ENCODE peak calls at places on chromosomes 11 and 22, in eight cellular contexts. One of them, this sample, is unnamed.

GRCh38 chr11:108224366-108224765 is 1.5 kb downstream of the ATM start:
- DNase-seq in sigmoid colon: no peak
- DNase-seq in HepG2: no peak
- DNase-seq in transverse colon: no peak
- DNase-seq in suprapubic skin: no peak
- DNase-seq in upper lobe of left lung: no peak
- DNase-seq in K562: no peak
- DNase-seq in esophagus muscularis mucosa: no peak
- DNase-seq in this sample: no peak

GRCh38 chr11:134181707-134182106 is 42.1 kb downstream of the NCAPD3 start:
- DNase-seq in sigmoid colon: no peak
- DNase-seq in HepG2: no peak
- DNase-seq in transverse colon: no peak
- DNase-seq in suprapubic skin: no peak
- DNase-seq in upper lobe of left lung: no peak
- DNase-seq in K562: no peak
- DNase-seq in esophagus muscularis mucosa: no peak
- DNase-seq in this sample: no peak

GRCh38 chr11:74447720-74448119 is 19.6 kb downstream of the KCNE3 start:
- DNase-seq in sigmoid colon: no peak
- DNase-seq in HepG2: no peak
- DNase-seq in transverse colon: no peak
- DNase-seq in suprapubic skin: no peak
- DNase-seq in upper lobe of left lung: no peak
- DNase-seq in K562: no peak
- DNase-seq in esophagus muscularis mucosa: no peak
- DNase-seq in this sample: no peak

GRCh38 chr11:86244063-86244521 is 461 bp upstream of the EED start:
- DNase-seq in sigmoid colon: peak; percentile 94
- DNase-seq in HepG2: peak; percentile 81
- DNase-seq in transverse colon: peak; percentile 91
- DNase-seq in suprapubic skin: peak; percentile 93
- DNase-seq in upper lobe of left lung: peak; percentile 93
- DNase-seq in K562: peak; percentile 90
- DNase-seq in esophagus muscularis mucosa: no peak
- DNase-seq in this sample: peak; percentile 90

GRCh38 chr22:22789922-22790845 is 97.4 kb upstream of the IGLL5 start:
- DNase-seq in sigmoid colon: no peak
- DNase-seq in HepG2: no peak
- DNase-seq in transverse colon: no peak
- DNase-seq in suprapubic skin: no peak
- DNase-seq in upper lobe of left lung: no peak
- DNase-seq in K562: no peak
- DNase-seq in esophagus muscularis mucosa: peak; percentile 64
- DNase-seq in this sample: no peak

GRCh38 chr22:41479671-41480396 is 10.9 kb downstream of the ACO2 start:
- DNase-seq in sigmoid colon: no peak
- DNase-seq in HepG2: no peak
- DNase-seq in transverse colon: no peak
- DNase-seq in suprapubic skin: no peak
- DNase-seq in upper lobe of left lung: no peak
- DNase-seq in K562: no peak
- DNase-seq in esophagus muscularis mucosa: no peak
- DNase-seq in this sample: no peak

GRCh38 chr11:130623909-130624668 is 175.6 kb downstream of the ADAMTS15 start:
- DNase-seq in sigmoid colon: no peak
- DNase-seq in HepG2: no peak
- DNase-seq in transverse colon: no peak
- DNase-seq in suprapubic skin: no peak
- DNase-seq in upper lobe of left lung: no peak
- DNase-seq in K562: no peak
- DNase-seq in esophagus muscularis mucosa: no peak
- DNase-seq in this sample: no peak

GRCh38 chr11:46668480-46669085 is 31.8 kb downstream of the ARHGAP1 start:
- DNase-seq in sigmoid colon: peak; percentile 46
- DNase-seq in HepG2: no peak
- DNase-seq in transverse colon: no peak
- DNase-seq in suprapubic skin: peak; percentile 57
- DNase-seq in upper lobe of left lung: no peak
- DNase-seq in K562: no peak
- DNase-seq in esophagus muscularis mucosa: no peak
- DNase-seq in this sample: no peak

GRCh38 chr11:720017-720641 is 14.1 kb downstream of the EPS8L2 start:
- DNase-seq in sigmoid colon: no peak
- DNase-seq in HepG2: no peak
- DNase-seq in transverse colon: no peak
- DNase-seq in suprapubic skin: no peak
- DNase-seq in upper lobe of left lung: peak; percentile 69
- DNase-seq in K562: peak; percentile 4
- DNase-seq in esophagus muscularis mucosa: no peak
- DNase-seq in this sample: no peak

GRCh38 chr22:41989246-41989645 is 9.3 kb upstream of the WBP2NL start:
- DNase-seq in sigmoid colon: no peak
- DNase-seq in HepG2: no peak
- DNase-seq in transverse colon: no peak
- DNase-seq in suprapubic skin: no peak
- DNase-seq in upper lobe of left lung: no peak
- DNase-seq in K562: no peak
- DNase-seq in esophagus muscularis mucosa: no peak
- DNase-seq in this sample: no peak

GRCh38 chr11:76162336-76163288 is 43.7 kb downstream of the WNT11 start:
- DNase-seq in sigmoid colon: no peak
- DNase-seq in HepG2: no peak
- DNase-seq in transverse colon: no peak
- DNase-seq in suprapubic skin: no peak
- DNase-seq in upper lobe of left lung: no peak
- DNase-seq in K562: peak; percentile 43
- DNase-seq in esophagus muscularis mucosa: no peak
- DNase-seq in this sample: no peak

GRCh38 chr11:117919326-117920275 is 9.6 kb downstream of the TMPRSS13 start:
- DNase-seq in sigmoid colon: peak; percentile 43
- DNase-seq in HepG2: no peak
- DNase-seq in transverse colon: no peak
- DNase-seq in suprapubic skin: peak; percentile 9
- DNase-seq in upper lobe of left lung: no peak
- DNase-seq in K562: no peak
- DNase-seq in esophagus muscularis mucosa: no peak
- DNase-seq in this sample: no peak

GRCh38 chr22:49768077-49768476 is 59.6 kb downstream of the BRD1 start:
- DNase-seq in sigmoid colon: peak; percentile 32
- DNase-seq in HepG2: no peak
- DNase-seq in transverse colon: peak; percentile 3
- DNase-seq in suprapubic skin: peak; percentile 53
- DNase-seq in upper lobe of left lung: peak; percentile 67
- DNase-seq in K562: no peak
- DNase-seq in esophagus muscularis mucosa: no peak
- DNase-seq in this sample: no peak

GRCh38 chr11:19513253-19513652 is 199.4 kb upstream of the NAV2 start:
- DNase-seq in sigmoid colon: no peak
- DNase-seq in HepG2: no peak
- DNase-seq in transverse colon: no peak
- DNase-seq in suprapubic skin: no peak
- DNase-seq in upper lobe of left lung: no peak
- DNase-seq in K562: no peak
- DNase-seq in esophagus muscularis mucosa: no peak
- DNase-seq in this sample: no peak

GRCh38 chr11:73260127-73260457 is 12.0 kb upstream of the P2RY6 start:
- DNase-seq in sigmoid colon: no peak
- DNase-seq in HepG2: no peak
- DNase-seq in transverse colon: no peak
- DNase-seq in suprapubic skin: peak; percentile 16
- DNase-seq in upper lobe of left lung: no peak
- DNase-seq in K562: no peak
- DNase-seq in esophagus muscularis mucosa: no peak
- DNase-seq in this sample: peak; percentile 14

GRCh38 chr11:125364085-125364822 is 131.8 kb downstream of the FEZ1 start:
- DNase-seq in sigmoid colon: no peak
- DNase-seq in HepG2: no peak
- DNase-seq in transverse colon: no peak
- DNase-seq in suprapubic skin: no peak
- DNase-seq in upper lobe of left lung: no peak
- DNase-seq in K562: no peak
- DNase-seq in esophagus muscularis mucosa: no peak
- DNase-seq in this sample: no peak

GRCh38 chr22:23401111-23401909 is 178.8 kb downstream of the IGLL1 start:
- DNase-seq in sigmoid colon: peak; percentile 56
- DNase-seq in HepG2: no peak
- DNase-seq in transverse colon: no peak
- DNase-seq in suprapubic skin: peak; percentile 69
- DNase-seq in upper lobe of left lung: peak; percentile 52
- DNase-seq in K562: peak; percentile 11
- DNase-seq in esophagus muscularis mucosa: no peak
- DNase-seq in this sample: no peak

GRCh38 chr11:11629368-11629767 is 7.6 kb upstream of the GALNT18 start:
- DNase-seq in sigmoid colon: no peak
- DNase-seq in HepG2: no peak
- DNase-seq in transverse colon: no peak
- DNase-seq in suprapubic skin: no peak
- DNase-seq in upper lobe of left lung: no peak
- DNase-seq in K562: no peak
- DNase-seq in esophagus muscularis mucosa: peak; percentile 87
- DNase-seq in this sample: no peak
- TF ChIP-seq EP300 in sigmoid colon: no peak
- TF ChIP-seq EP300 in HepG2: no peak
- TF ChIP-seq EP300 in transverse colon: no peak
- TF ChIP-seq EP300 in suprapubic skin: no peak
- TF ChIP-seq EP300 in upper lobe of left lung: no peak
- TF ChIP-seq EP300 in K562: no peak
- TF ChIP-seq EP300 in esophagus muscularis mucosa: no peak
- TF ChIP-seq EP300 in this sample: no peak

DNA sequence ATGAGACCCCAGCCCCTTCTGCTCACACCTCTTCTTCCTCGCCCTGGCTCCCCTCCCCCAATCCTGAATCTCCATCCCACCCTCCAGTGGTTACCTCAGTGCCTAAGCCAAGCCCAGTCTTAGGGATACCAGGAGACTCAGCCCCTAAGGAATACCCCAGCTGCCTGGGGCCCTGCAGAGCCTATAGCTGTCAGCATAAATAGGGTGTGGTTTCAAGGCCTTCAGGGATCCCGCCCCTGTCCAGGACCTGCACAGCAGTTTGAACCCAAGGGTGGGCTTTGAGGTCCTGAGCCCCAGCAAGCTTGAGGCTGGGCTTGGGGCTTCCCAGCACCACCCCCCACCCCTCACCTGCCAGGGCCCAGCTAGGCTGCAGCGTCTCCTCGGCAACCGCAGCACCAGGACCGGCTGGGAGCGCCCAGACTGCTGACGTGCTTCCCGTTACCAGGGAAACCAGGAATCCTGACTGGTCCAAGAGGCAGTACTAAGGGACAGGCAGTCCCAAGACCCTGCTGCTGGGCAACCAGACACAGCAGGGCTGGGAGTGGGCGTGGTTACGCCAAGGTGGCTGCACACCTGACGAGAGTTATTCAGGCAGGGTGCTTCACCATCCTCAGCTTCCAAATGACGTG is 13.7 kb downstream of the APBB1 start:
- DNase-seq in sigmoid colon: no peak
- DNase-seq in HepG2: no peak
- DNase-seq in transverse colon: no peak
- DNase-seq in suprapubic skin: no peak
- DNase-seq in upper lobe of left lung: peak; percentile 65
- DNase-seq in K562: no peak
- DNase-seq in esophagus muscularis mucosa: no peak
- DNase-seq in this sample: peak; percentile 38
- TF ChIP-seq POLR2AphosphoS5 in sigmoid colon: no peak
- TF ChIP-seq POLR2AphosphoS5 in HepG2: no peak
- TF ChIP-seq POLR2AphosphoS5 in transverse colon: no peak
- TF ChIP-seq POLR2AphosphoS5 in suprapubic skin: no peak
- TF ChIP-seq POLR2AphosphoS5 in upper lobe of left lung: no peak
- TF ChIP-seq POLR2AphosphoS5 in K562: no peak
- TF ChIP-seq POLR2AphosphoS5 in esophagus muscularis mucosa: no peak
- TF ChIP-seq POLR2AphosphoS5 in this sample: no peak

DNA sequence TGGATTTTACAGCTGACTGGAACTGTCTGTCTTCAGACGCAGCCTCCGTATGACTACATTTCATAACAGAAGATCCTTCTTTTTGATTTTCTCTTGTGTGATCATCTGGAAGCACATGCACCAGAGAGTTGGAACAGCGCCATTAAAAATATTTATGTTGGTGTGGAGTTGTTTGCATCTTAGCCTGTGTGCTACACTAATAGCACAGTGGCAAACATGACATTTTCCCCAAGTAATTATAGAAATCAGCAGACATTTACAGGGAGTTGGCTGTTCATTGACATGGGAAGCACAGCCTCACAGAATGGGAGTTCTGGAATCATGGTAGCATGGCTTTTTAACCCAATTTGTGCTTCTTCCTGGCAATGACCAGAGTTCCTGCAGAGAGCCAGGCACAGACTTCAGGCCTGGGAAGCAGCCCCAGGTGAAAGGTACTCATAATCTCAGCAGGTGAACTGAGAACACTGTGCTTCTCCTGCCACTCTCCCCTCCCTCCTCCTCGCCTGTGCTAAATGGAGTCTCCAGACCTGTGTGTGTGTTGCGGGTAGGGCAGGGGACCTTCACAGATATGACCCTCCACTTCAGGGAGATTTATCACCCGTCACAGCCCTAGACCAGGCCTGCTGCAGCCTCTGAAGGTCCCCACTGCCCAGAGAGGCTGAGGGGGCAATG is 82.8 kb upstream of the PLET1 start:
- DNase-seq in sigmoid colon: no peak
- DNase-seq in HepG2: no peak
- DNase-seq in transverse colon: no peak
- DNase-seq in suprapubic skin: no peak
- DNase-seq in upper lobe of left lung: no peak
- DNase-seq in K562: no peak
- DNase-seq in esophagus muscularis mucosa: no peak
- DNase-seq in this sample: no peak
- TF ChIP-seq EP300 in sigmoid colon: no peak
- TF ChIP-seq EP300 in HepG2: no peak
- TF ChIP-seq EP300 in transverse colon: no peak
- TF ChIP-seq EP300 in suprapubic skin: no peak
- TF ChIP-seq EP300 in upper lobe of left lung: no peak
- TF ChIP-seq EP300 in K562: no peak
- TF ChIP-seq EP300 in esophagus muscularis mucosa: no peak
- TF ChIP-seq EP300 in this sample: no peak

DNA sequence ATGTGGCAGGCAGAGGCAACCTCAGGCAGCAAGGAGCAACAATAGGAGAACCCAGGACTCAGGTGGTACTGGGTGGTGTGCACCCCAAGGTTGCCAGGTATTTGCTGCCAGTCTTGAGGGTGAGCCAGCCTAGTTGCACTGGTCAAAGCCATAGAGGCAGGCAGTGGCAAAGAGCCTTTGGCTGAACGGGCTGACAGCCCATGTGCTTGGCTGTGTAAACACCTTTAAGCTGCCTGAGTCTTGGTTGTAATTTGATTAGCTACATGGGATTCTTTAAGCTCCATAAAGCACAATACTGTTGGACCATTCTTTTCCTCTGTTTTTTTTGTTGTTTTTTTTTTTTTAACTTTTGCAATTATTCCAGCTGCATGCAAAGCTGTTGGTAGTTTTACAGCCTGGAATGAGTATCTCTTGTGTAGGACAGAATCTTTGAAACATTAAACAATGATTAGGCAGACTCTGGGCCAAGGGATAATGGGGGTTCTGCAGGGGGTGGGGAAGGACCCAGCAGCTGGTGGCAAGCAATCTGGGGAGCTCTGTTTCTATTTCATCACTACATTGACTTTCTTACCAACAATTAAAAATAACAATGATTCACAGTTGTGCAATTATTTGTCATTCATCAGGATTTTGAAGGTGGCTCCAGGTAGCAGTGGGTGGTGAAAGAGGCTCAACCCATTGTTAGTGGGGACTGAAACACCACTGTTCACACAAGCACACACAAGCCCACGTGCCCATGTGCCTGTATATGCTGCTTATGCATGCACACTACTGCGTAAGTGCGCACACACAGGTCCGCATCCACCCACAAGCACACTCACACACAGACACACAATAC is 69.5 kb upstream of the CSNK2A3 start:
- DNase-seq in sigmoid colon: no peak
- DNase-seq in HepG2: no peak
- DNase-seq in transverse colon: no peak
- DNase-seq in suprapubic skin: no peak
- DNase-seq in upper lobe of left lung: no peak
- DNase-seq in K562: no peak
- DNase-seq in esophagus muscularis mucosa: no peak
- DNase-seq in this sample: peak; percentile 43
- TF ChIP-seq POLR2AphosphoS5 in sigmoid colon: no peak
- TF ChIP-seq POLR2AphosphoS5 in HepG2: no peak
- TF ChIP-seq POLR2AphosphoS5 in transverse colon: no peak
- TF ChIP-seq POLR2AphosphoS5 in suprapubic skin: no peak
- TF ChIP-seq POLR2AphosphoS5 in upper lobe of left lung: no peak
- TF ChIP-seq POLR2AphosphoS5 in K562: no peak
- TF ChIP-seq POLR2AphosphoS5 in esophagus muscularis mucosa: no peak
- TF ChIP-seq POLR2AphosphoS5 in this sample: no peak

This sample was measured in stomach.